ENCODE peak calls at places on chromosomes 12 and 14, in nine cellular contexts. C is AML-193; O is astrocyte of the spinal cord; X is tibial nerve; F is GM04503; T is stimulated activated CD4-positive, alpha-beta T cell treated with anti-CD3 and anti-CD28 coated beads, Interleukin-12 subunit alpha, Interleukin-12 subunit beta, amount 100 ng/mL, for 24 hours; H is foreskin fibroblast; J is GM13976; W is nephron progenitor cell. R is an unnamed sample.

GRCh38 chr12:19428261-19428660 is 11.0 kb upstream of the AEBP2 start:
- DNase-seq in C (peak), O (no peak), X (no peak), F (no peak), T (no peak), H (no peak), J (no peak), W (no peak), R (no peak)

GRCh38 chr14:36941783-36942521 is 230.5 kb downstream of the SLC25A21 start:
- DNase-seq in C (peak), O (peak), X (peak), F (no peak), T (peak), H (peak), J (peak), W (peak), R (peak)

GRCh38 chr12:101703487-101703886 is 6.0 kb downstream of the CHPT1 start:
- DNase-seq in C (no peak), O (no peak), X (no peak), F (no peak), T (no peak), H (no peak), J (no peak), W (no peak), R (no peak)

GRCh38 chr14:58808828-58809227 is 171.1 kb downstream of the DACT1 start:
- DNase-seq in C (no peak), O (peak), X (no peak), F (peak), T (no peak), H (peak), J (no peak), W (no peak), R (no peak)

GRCh38 chr12:132638541-132639408 is 20.2 kb downstream of the P2RX2 start:
- DNase-seq in C (peak), O (peak), X (peak), F (peak), T (no peak), H (peak), J (no peak), W (peak), R (no peak)

GRCh38 chr12:48177985-48178384 is 5.5 kb upstream of the CCDC184 start:
- DNase-seq in C (no peak), O (no peak), X (no peak), F (no peak), T (no peak), H (no peak), J (no peak), W (no peak), R (no peak)

GRCh38 chr12:31000751-31001150 is 72.9 kb upstream of the DDX11 start:
- DNase-seq in C (no peak), O (peak), X (no peak), F (peak), T (no peak), H (peak), J (no peak), W (no peak), R (no peak)

GRCh38 chr12:124053855-124054254 is 80.8 kb downstream of the ZNF664 start:
- DNase-seq in C (no peak), O (peak), X (peak), F (no peak), T (no peak), H (peak), J (no peak), W (peak), R (peak)

GRCh38 chr12:22083167-22083566 is 37.1 kb downstream of the CMAS start:
- DNase-seq in C (peak), O (peak), X (no peak), F (no peak), T (no peak), H (peak), J (peak), W (no peak), R (no peak)

GRCh38 chr12:130609966-130610365 is 106.1 kb downstream of the RIMBP2 start:
- DNase-seq in C (no peak), O (no peak), X (no peak), F (no peak), T (no peak), H (no peak), J (no peak), W (no peak), R (no peak)

GRCh38 chr12:62919827-62920226 is 15.1 kb downstream of the PPM1H start:
- DNase-seq in C (no peak), O (peak), X (no peak), F (no peak), T (no peak), H (peak), J (no peak), W (no peak), R (no peak)

GRCh38 chr12:99712281-99712680 is 64.7 kb downstream of the GARIN6 start:
- DNase-seq in C (no peak), O (no peak), X (no peak), F (no peak), T (no peak), H (no peak), J (no peak), W (no peak), R (no peak)

GRCh38 chr12:6084969-6085450 is 39.5 kb downstream of the VWF start:
- DNase-seq in C (no peak), O (no peak), X (no peak), F (no peak), T (no peak), H (no peak), J (no peak), W (no peak), R (no peak)

GRCh38 chr14:81681466-81681865 is 147.8 kb upstream of the SEL1L start:
- DNase-seq in C (no peak), O (no peak), X (no peak), F (no peak), T (no peak), H (no peak), J (no peak), W (no peak), R (no peak)

GRCh38 chr14:84107835-84108343 is 1422.1 kb upstream of the FLRT2 start:
- DNase-seq in C (no peak), O (no peak), X (no peak), F (no peak), T (no peak), H (no peak), J (no peak), W (no peak), R (no peak)

GRCh38 chr12:94545937-94546771 is 86.5 kb upstream of the CEP83 start:
- DNase-seq in C (no peak), O (peak), X (no peak), F (no peak), T (no peak), H (peak), J (peak), W (peak), R (peak)

GRCh38 chr14:23284654-23285529 is 1.0 kb downstream of the HOMEZ start:
- DNase-seq in C (peak), O (no peak), X (no peak), F (no peak), T (no peak), H (peak), J (peak), W (no peak), R (no peak)

GRCh38 chr14:75249251-75249957 is 29.2 kb upstream of the FOS start:
- DNase-seq in C (no peak), O (peak), X (no peak), F (no peak), T (peak), H (no peak), J (peak), W (no peak), R (no peak)

GRCh38 chr12:108457006-108457733 is 57.9 kb upstream of the FICD start:
- DNase-seq in C (peak), O (peak), X (no peak), F (peak), T (no peak), H (peak), J (peak), W (peak), R (no peak)

GRCh38 chr14:24700511-24700910 is 66.5 kb upstream of the GZMB start:
- DNase-seq in C (no peak), O (no peak), X (no peak), F (no peak), T (no peak), H (no peak), J (no peak), W (no peak), R (no peak)

GRCh38 chr12:128940974-128941373 is 87.7 kb downstream of the GLT1D1 start:
- DNase-seq in C (no peak), O (no peak), X (no peak), F (no peak), T (no peak), H (no peak), J (no peak), W (no peak), R (no peak)

GRCh38 chr14:105317546-105317945 is 3.0 kb downstream of the PACS2 start:
- DNase-seq in C (no peak), O (peak), X (no peak), F (peak), T (no peak), H (peak), J (no peak), W (no peak), R (no peak)

GRCh38 chr14:53510281-53510912 is 357.3 kb upstream of the DDHD1 start:
- DNase-seq in C (no peak), O (no peak), X (no peak), F (no peak), T (no peak), H (peak), J (no peak), W (no peak), R (no peak)